ENCODE peak calls at places on chromosomes 6 and 20, in five cellular contexts. One of them, this sample, is unnamed. For H3K4me1, the result is how much of the 10 kb centered on the place peaks cover.

GRCh38 chr6:64467656-64468055 is 832.1 kb downstream of the PHF3 start:
- DNase-seq in psoas muscle: no peak
- DNase-seq in ascending aorta: no peak
- DNase-seq in GM23338: no peak
- DNase-seq in left lung: peak
- DNase-seq in this sample: no peak

GRCh38 chr6:6694825-6695710 is 106.5 kb downstream of the LY86 start:
- DNase-seq in left lung: no peak
- DNase-seq in GM23338: peak
- DNase-seq in psoas muscle: peak
- DNase-seq in ascending aorta: no peak
- DNase-seq in this sample: peak

GRCh38 chr6:148611213-148611612 is 135.6 kb upstream of the UST start:
- DNase-seq in GM23338: no peak
- DNase-seq in left lung: no peak
- DNase-seq in ascending aorta: peak
- DNase-seq in psoas muscle: peak
- DNase-seq in this sample: peak

GRCh38 chr6:131572686-131573415 is at the start of gene ARG1:
- DNase-seq in ascending aorta: no peak
- DNase-seq in GM23338: no peak
- DNase-seq in left lung: no peak
- DNase-seq in psoas muscle: no peak
- DNase-seq in this sample: no peak

GRCh38 chr20:57932227-57932864 is 222.5 kb upstream of the PMEPA1 start:
- DNase-seq in left lung: no peak
- DNase-seq in psoas muscle: no peak
- DNase-seq in GM23338: no peak
- DNase-seq in ascending aorta: no peak
- DNase-seq in this sample: no peak

GRCh38 chr6:130394238-130394637 is 28.4 kb downstream of the TMEM200A start:
- DNase-seq in left lung: no peak
- DNase-seq in ascending aorta: no peak
- DNase-seq in GM23338: no peak
- DNase-seq in psoas muscle: no peak
- DNase-seq in this sample: no peak

GRCh38 chr6:106558364-106558763 is 70.9 kb downstream of the RTN4IP1 start:
- DNase-seq in psoas muscle: no peak
- DNase-seq in ascending aorta: no peak
- DNase-seq in left lung: no peak
- DNase-seq in GM23338: no peak
- DNase-seq in this sample: no peak

GRCh38 chr20:12276011-12276673 is 358.4 kb downstream of the BTBD3 start:
- DNase-seq in psoas muscle: no peak
- DNase-seq in left lung: no peak
- DNase-seq in ascending aorta: no peak
- DNase-seq in GM23338: no peak
- DNase-seq in this sample: no peak

GRCh38 chr6:81475646-81476045 is 276.8 kb downstream of the TENT5A start:
- DNase-seq in GM23338: no peak
- DNase-seq in left lung: no peak
- DNase-seq in psoas muscle: no peak
- DNase-seq in ascending aorta: no peak
- DNase-seq in this sample: no peak

GRCh38 chr6:49333345-49334120 is 129.5 kb downstream of the MMUT start:
- DNase-seq in psoas muscle: no peak
- DNase-seq in ascending aorta: no peak
- DNase-seq in GM23338: no peak
- DNase-seq in left lung: no peak
- DNase-seq in this sample: no peak

GRCh38 chr20:46047821-46048220 is 18.8 kb downstream of the SLC12A5 start:
- DNase-seq in left lung: no peak
- DNase-seq in psoas muscle: no peak
- DNase-seq in ascending aorta: no peak
- DNase-seq in GM23338: no peak
- DNase-seq in this sample: no peak

GRCh38 chr20:10649817-10650200 is 24.0 kb downstream of the JAG1 start:
- DNase-seq in left lung: no peak
- DNase-seq in GM23338: no peak
- DNase-seq in ascending aorta: no peak
- DNase-seq in psoas muscle: no peak
- DNase-seq in this sample: peak

GRCh38 chr20:57389695-57390603 is 1.2 kb upstream of the RBM38 start:
- DNase-seq in psoas muscle: peak
- DNase-seq in GM23338: peak
- DNase-seq in left lung: peak
- DNase-seq in ascending aorta: peak
- DNase-seq in this sample: peak

GRCh38 chr6:157808405-157808950 is 14.6 kb upstream of the SNX9 start:
- DNase-seq in left lung: no peak
- DNase-seq in GM23338: no peak
- DNase-seq in ascending aorta: no peak
- DNase-seq in psoas muscle: no peak
- DNase-seq in this sample: no peak

GRCh38 chr6:106223300-106223930 is 102.1 kb downstream of the ATG5 start:
- DNase-seq in psoas muscle: no peak
- DNase-seq in left lung: no peak
- DNase-seq in GM23338: peak
- DNase-seq in ascending aorta: no peak
- DNase-seq in this sample: no peak

GRCh38 chr6:27471365-27472115 is 1.4 kb downstream of the ZNF184 start:
- DNase-seq in GM23338: no peak
- DNase-seq in ascending aorta: no peak
- DNase-seq in psoas muscle: no peak
- DNase-seq in left lung: no peak
- DNase-seq in this sample: no peak

GRCh38 chr20:53656653-53657288 is 63.1 kb upstream of the ZNF217 start:
- DNase-seq in ascending aorta: no peak
- DNase-seq in GM23338: no peak
- DNase-seq in psoas muscle: no peak
- DNase-seq in left lung: no peak
- DNase-seq in this sample: no peak

GRCh38 chr20:53655909-53656652 is 62.4 kb upstream of the ZNF217 start:
- DNase-seq in GM23338: no peak
- DNase-seq in psoas muscle: no peak
- DNase-seq in left lung: no peak
- DNase-seq in ascending aorta: peak
- DNase-seq in this sample: no peak

GRCh38 chr20:53652859-53653520 is 59.4 kb upstream of the ZNF217 start:
- DNase-seq in left lung: no peak
- DNase-seq in GM23338: no peak
- DNase-seq in psoas muscle: no peak
- DNase-seq in ascending aorta: no peak
- DNase-seq in this sample: no peak

GRCh38 chr20:53657289-53657678 is 63.6 kb upstream of the ZNF217 start:
- DNase-seq in GM23338: no peak
- DNase-seq in psoas muscle: no peak
- DNase-seq in ascending aorta: no peak
- DNase-seq in left lung: no peak
- DNase-seq in this sample: no peak

GRCh38 chr20:53654932-53655674 is 61.5 kb upstream of the ZNF217 start:
- DNase-seq in psoas muscle: no peak
- DNase-seq in left lung: no peak
- DNase-seq in ascending aorta: peak
- DNase-seq in GM23338: no peak
- DNase-seq in this sample: no peak
- H3K4me1 ChIP-seq in psoas muscle: under half
- H3K4me1 ChIP-seq in left lung: half or more
- H3K4me1 ChIP-seq in ascending aorta: under half
- H3K4me1 ChIP-seq in GM23338: under half
- H3K4me1 ChIP-seq in this sample: under half

GRCh38 chr20:38164624-38165088 is 414 bp downstream of the TGM2 start:
- DNase-seq in ascending aorta: no peak
- DNase-seq in psoas muscle: no peak
- DNase-seq in left lung: no peak
- DNase-seq in GM23338: no peak
- DNase-seq in this sample: peak

GRCh38 chr20:38164069-38164468 is 1.0 kb downstream of the TGM2 start:
- DNase-seq in psoas muscle: no peak
- DNase-seq in ascending aorta: no peak
- DNase-seq in GM23338: no peak
- DNase-seq in left lung: no peak
- DNase-seq in this sample: peak

GRCh38 chr20:38165966-38166706 is 1.1 kb upstream of the TGM2 start:
- DNase-seq in left lung: no peak
- DNase-seq in ascending aorta: no peak
- DNase-seq in psoas muscle: no peak
- DNase-seq in GM23338: no peak
- DNase-seq in this sample: peak

GRCh38 chr20:38166707-38167233 is 1.7 kb upstream of the TGM2 start:
- DNase-seq in GM23338: no peak
- DNase-seq in psoas muscle: no peak
- DNase-seq in left lung: no peak
- DNase-seq in ascending aorta: no peak
- DNase-seq in this sample: peak

GRCh38 chr20:38165089-38165965 is at the start of gene TGM2:
- DNase-seq in left lung: peak
- DNase-seq in psoas muscle: peak
- DNase-seq in ascending aorta: peak
- DNase-seq in GM23338: peak
- DNase-seq in this sample: peak
- H3K4me1 ChIP-seq in left lung: half or more
- H3K4me1 ChIP-seq in psoas muscle: under half
- H3K4me1 ChIP-seq in ascending aorta: under half
- H3K4me1 ChIP-seq in GM23338: under half
- H3K4me1 ChIP-seq in this sample: half or more

GRCh38 chr20:44597930-44598329 is 15.6 kb downstream of the PKIG start:
- DNase-seq in left lung: no peak
- DNase-seq in ascending aorta: no peak
- DNase-seq in psoas muscle: no peak
- DNase-seq in GM23338: no peak
- DNase-seq in this sample: peak

GRCh38 chr20:44598413-44599290 is 16.3 kb downstream of the PKIG start:
- DNase-seq in left lung: no peak
- DNase-seq in ascending aorta: no peak
- DNase-seq in psoas muscle: peak
- DNase-seq in GM23338: no peak
- DNase-seq in this sample: no peak

GRCh38 chr20:44596010-44596409 is 13.6 kb downstream of the PKIG start:
- DNase-seq in GM23338: no peak
- DNase-seq in left lung: no peak
- DNase-seq in ascending aorta: no peak
- DNase-seq in psoas muscle: no peak
- DNase-seq in this sample: no peak

GRCh38 chr20:44597516-44597915 is 15.1 kb downstream of the PKIG start:
- DNase-seq in psoas muscle: no peak
- DNase-seq in ascending aorta: no peak
- DNase-seq in GM23338: no peak
- DNase-seq in left lung: no peak
- DNase-seq in this sample: no peak

DNA sequence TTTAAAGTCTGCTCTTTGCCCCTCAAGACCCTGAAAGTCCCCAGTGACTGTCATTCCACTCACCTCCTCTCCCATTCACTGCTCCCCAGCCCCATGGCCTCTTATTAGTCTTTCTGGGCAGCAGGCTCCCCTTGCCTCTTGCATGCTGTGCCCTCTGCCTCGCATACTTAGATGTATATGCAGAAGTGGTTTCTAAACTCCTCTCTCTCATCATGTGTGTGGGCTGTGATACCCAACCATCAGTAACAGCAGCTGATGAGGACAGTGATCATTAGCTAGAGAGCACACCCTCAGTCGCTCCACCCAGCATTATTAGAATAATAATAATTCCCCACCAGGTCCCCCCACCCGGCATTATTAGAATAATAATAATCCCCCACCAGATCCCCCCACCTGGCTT is 14.5 kb downstream of the PKIG start:
- DNase-seq in psoas muscle: no peak
- DNase-seq in left lung: no peak
- DNase-seq in GM23338: no peak
- DNase-seq in ascending aorta: no peak
- DNase-seq in this sample: no peak
- H3K4me1 ChIP-seq in psoas muscle: half or more
- H3K4me1 ChIP-seq in left lung: half or more
- H3K4me1 ChIP-seq in GM23338: under half
- H3K4me1 ChIP-seq in ascending aorta: half or more
- H3K4me1 ChIP-seq in this sample: half or more

DNA sequence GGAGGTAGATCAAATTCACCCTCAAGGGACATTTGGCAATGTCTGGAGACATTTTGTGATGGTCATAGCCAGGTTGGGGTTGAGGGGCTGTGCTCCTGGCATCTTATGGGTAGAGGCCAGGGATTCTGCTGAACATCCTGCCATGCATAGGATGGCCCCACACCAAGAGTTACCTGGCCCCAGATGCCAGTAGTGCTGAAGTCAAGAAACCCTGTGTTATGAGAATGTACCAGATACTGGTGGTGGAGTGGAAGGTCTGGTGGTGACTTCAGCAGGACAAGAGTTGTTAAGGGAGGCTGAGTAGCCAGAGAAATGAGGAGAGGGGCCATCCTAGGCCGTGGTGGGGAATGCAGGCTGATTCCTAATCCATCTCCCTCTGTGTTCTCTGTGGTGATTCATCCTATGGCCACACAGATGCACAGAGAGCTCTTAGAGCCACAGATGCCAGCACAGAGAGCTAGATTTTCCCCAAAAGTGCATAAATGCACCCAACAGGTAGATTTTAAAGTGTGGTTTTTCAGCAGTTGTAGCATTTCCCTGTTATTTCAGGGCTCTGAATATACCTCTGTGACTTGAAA is 43.6 kb downstream of the CDYL start:
- DNase-seq in psoas muscle: no peak
- DNase-seq in GM23338: no peak
- DNase-seq in left lung: no peak
- DNase-seq in ascending aorta: no peak
- DNase-seq in this sample: no peak
- H3K4me1 ChIP-seq in psoas muscle: under half
- H3K4me1 ChIP-seq in GM23338: under half
- H3K4me1 ChIP-seq in left lung: under half
- H3K4me1 ChIP-seq in ascending aorta: under half
- H3K4me1 ChIP-seq in this sample: under half